ENCODE peak calls at places on chromosomes 7 and 10, in four cellular contexts. F, L, I and V are unnamed samples.

GRCh38 chr7:112160130-112160770 is 45.9 kb downstream of the DOCK4 start:
- DNase-seq in F (no peak), L (no peak), I (no peak), V (no peak)

GRCh38 chr10:84234508-84234907 is 6.8 kb downstream of the LRIT1 start:
- DNase-seq in F (no peak), L (no peak), I (no peak), V (no peak)

GRCh38 chr7:80054356-80054755 is 80.3 kb upstream of the GNAI1 start:
- DNase-seq in F (no peak), L (no peak), I (no peak), V (no peak)

GRCh38 chr10:124213471-124213870 is 120.1 kb upstream of the CHST15 start:
- DNase-seq in F (no peak), L (no peak), I (no peak), V (no peak)

GRCh38 chr10:18565006-18565405 is 86.4 kb downstream of the NSUN6 start:
- DNase-seq in F (no peak), L (no peak), I (no peak), V (no peak)

GRCh38 chr7:106570948-106571418 is 90.0 kb downstream of the CCDC71L start:
- DNase-seq in F (no peak), L (no peak), I (no peak), V (no peak)

GRCh38 chr7:49812534-49812933 is 39.1 kb downstream of the VWC2 start:
- DNase-seq in F (no peak), L (no peak), I (no peak), V (no peak)

GRCh38 chr7:98722402-98722801 is 105.3 kb downstream of the NPTX2 start:
- DNase-seq in F (no peak), L (no peak), I (no peak), V (no peak)

GRCh38 chr7:23759556-23760391 is 49.8 kb downstream of the STK31 start:
- DNase-seq in F (no peak), L (no peak), I (peak; percentile 51), V (no peak)

GRCh38 chr10:6667679-6668270 is 87.7 kb upstream of the PRKCQ start:
- DNase-seq in F (no peak), L (no peak), I (peak; percentile 27), V (peak; percentile 53)

GRCh38 chr7:98284335-98285036 is 3.0 kb downstream of the BRI3 start:
- DNase-seq in F (peak; percentile 47), L (peak; percentile 52), I (no peak), V (no peak)

GRCh38 chr7:99380032-99380822 is 5.7 kb downstream of the ARPC1B start:
- DNase-seq in F (no peak), L (no peak), I (no peak), V (no peak)

GRCh38 chr10:33876547-33877400 is 542.3 kb upstream of the NRP1 start:
- DNase-seq in F (no peak), L (no peak), I (no peak), V (peak; percentile 80)

GRCh38 chr10:69479241-69479730 is 28.0 kb downstream of the TSPAN15 start:
- DNase-seq in F (no peak), L (no peak), I (no peak), V (no peak)

GRCh38 chr7:108417926-108418325 is 38.3 kb downstream of the NRCAM start:
- DNase-seq in F (no peak), L (no peak), I (no peak), V (no peak)

GRCh38 chr10:66455304-66455703 is 470.5 kb upstream of the LRRTM3 start:
- DNase-seq in F (no peak), L (no peak), I (peak; percentile 41), V (peak; percentile 29)

GRCh38 chr10:3887885-3888476 is 103.0 kb upstream of the KLF6 start:
- DNase-seq in F (peak; percentile 68), L (peak; percentile 50), I (no peak), V (peak; percentile 89)

GRCh38 chr7:964401-965231 is 10.1 kb upstream of the ADAP1 start:
- DNase-seq in F (no peak), L (peak; percentile 63), I (no peak), V (no peak)

GRCh38 chr7:133931053-133931452 is 196.1 kb upstream of the LRGUK start:
- DNase-seq in F (no peak), L (no peak), I (peak; percentile 44), V (no peak)

GRCh38 chr10:123390874-123391273 is 236.7 kb downstream of the BUB3 start:
- DNase-seq in F (no peak), L (no peak), I (no peak), V (no peak)

GRCh38 chr7:39186671-39187070 is 209.0 kb downstream of the POU6F2 start:
- DNase-seq in F (no peak), L (no peak), I (no peak), V (no peak)

GRCh38 chr10:32332299-32332750 is 14.6 kb downstream of the EPC1 start:
- DNase-seq in F (no peak), L (no peak), I (no peak), V (no peak)

GRCh38 chr10:27446091-27446918 is 57.8 kb upstream of the RAB18 start:
- DNase-seq in F (no peak), L (no peak), I (peak; percentile 23), V (no peak)

GRCh38 chr10:6046458-6047325 is 15.5 kb downstream of the IL2RA start:
- DNase-seq in F (no peak), L (no peak), I (no peak), V (no peak)

GRCh38 chr7:16599860-16600259 is 45.7 kb downstream of the ANKMY2 start:
- DNase-seq in F (no peak), L (no peak), I (no peak), V (no peak)

GRCh38 chr7:44309271-44310091 is 15.9 kb downstream of the CAMK2B start:
- DNase-seq in F (no peak), L (peak; percentile 55), I (no peak), V (peak; percentile 46)
- H3K4me3 ChIP-seq in F (peak overlapping the region; percentile 68), L (no peak overlapping the region), I (no peak overlapping the region), V (peak overlapping the region; percentile 25)

GRCh38 chr10:103659674-103660363 is 166.3 kb downstream of the NEURL1 start:
- DNase-seq in F (no peak), L (peak; percentile 77), I (no peak), V (no peak)
- TF ChIP-seq CTCF in F (no peak), L (no peak), I (no peak), V (no peak)

GRCh38 chr7:90720970-90721768 is 125.0 kb downstream of the CDK14 start:
- DNase-seq in F (no peak), L (peak; percentile 72), I (no peak), V (peak; percentile 92)

GRCh38 chr7:90723233-90723632 is 127.1 kb downstream of the CDK14 start:
- DNase-seq in F (no peak), L (no peak), I (no peak), V (no peak)

GRCh38 chr7:90723866-90724265 is 127.7 kb downstream of the CDK14 start:
- DNase-seq in F (no peak), L (no peak), I (no peak), V (no peak)

GRCh38 chr7:90719159-90719558 is 123.0 kb downstream of the CDK14 start:
- DNase-seq in F (no peak), L (no peak), I (no peak), V (no peak)

GRCh38 chr7:90721869-90722431 is 125.8 kb downstream of the CDK14 start:
- DNase-seq in F (no peak), L (no peak), I (no peak), V (no peak)
- H3K4me1 ChIP-seq in F (peaks cover 9% of the 10 kb centered on the region), L (no peaks in the 10 kb centered on the region), I (no peaks in the 10 kb centered on the region), V (peaks cover 63% of the 10 kb centered on the region)

GRCh38 chr10:43373461-43373860 is 2.0 kb downstream of the FXYD4 start:
- DNase-seq in F (no peak), L (no peak), I (no peak), V (no peak)

GRCh38 chr10:43370671-43371215 is 693 bp upstream of the FXYD4 start:
- DNase-seq in F (no peak), L (no peak), I (no peak), V (no peak)

GRCh38 chr10:43374194-43374593 is 2.8 kb downstream of the FXYD4 start:
- DNase-seq in F (no peak), L (no peak), I (no peak), V (no peak)

GRCh38 chr10:43371418-43371817 is at the start of gene FXYD4:
- DNase-seq in F (no peak), L (no peak), I (no peak), V (no peak)

GRCh38 chr10:43372751-43373445 is 1.5 kb downstream of the FXYD4 start:
- DNase-seq in F (no peak), L (no peak), I (no peak), V (no peak)
- H3K4me3 ChIP-seq in F (no peak overlapping the region), L (no peak overlapping the region), I (no peak overlapping the region), V (no peak overlapping the region)